ENCODE peak calls at places on chromosomes 1 and 21, in nine cellular contexts. Z, H, M, L, P, F, B, J and A are unnamed samples.

GRCh38 chr1:208980590-208980989 is 602.9 kb upstream of the CAMK1G start:
- DNase-seq in J (no peak), B (no peak), H (no peak), F (no peak), P (no peak), M (no peak), L (no peak), Z (no peak), A (no peak)

GRCh38 chr1:108570998-108571401 is 11.1 kb downstream of the EEIG2 start:
- DNase-seq in J (no peak), L (no peak), Z (no peak), P (no peak), B (no peak), M (no peak), H (no peak), F (no peak), A (no peak)

GRCh38 chr1:7265771-7266371 is 480.6 kb downstream of the CAMTA1 start:
- DNase-seq in L (peak), F (no peak), Z (no peak), M (peak), J (no peak), B (no peak), P (peak), H (peak), A (peak)

GRCh38 chr1:166032901-166033371 is 133.9 kb downstream of the FAM78B start:
- DNase-seq in L (no peak), J (no peak), B (no peak), H (no peak), P (no peak), F (no peak), Z (no peak), M (no peak), A (peak)

GRCh38 chr1:219220945-219221344 is 47.3 kb downstream of the LYPLAL1 start:
- DNase-seq in H (no peak), J (peak), P (no peak), M (no peak), F (no peak), B (no peak), L (no peak), Z (no peak), A (no peak)

GRCh38 chr1:8281843-8282509 is 35.9 kb upstream of the SLC45A1 start:
- DNase-seq in P (no peak), H (no peak), M (no peak), L (peak), B (no peak), F (no peak), Z (no peak), J (no peak), A (no peak)

GRCh38 chr21:42007541-42007940 is 2.6 kb downstream of the ZBTB21 start:
- DNase-seq in B (no peak), H (no peak), J (no peak), L (no peak), P (peak), F (no peak), Z (no peak), M (peak), A (no peak)

GRCh38 chr1:13930151-13930550 is 230.2 kb downstream of the PRDM2 start:
- DNase-seq in J (no peak), F (no peak), M (peak), L (no peak), H (peak), Z (no peak), B (peak), P (peak), A (no peak)

GRCh38 chr1:4603317-4604110 is 50.9 kb upstream of the AJAP1 start:
- DNase-seq in Z (no peak), P (no peak), J (no peak), L (no peak), H (no peak), M (no peak), F (peak), B (no peak), A (no peak)

GRCh38 chr1:40182956-40183710 is 21.9 kb downstream of the RLF start:
- DNase-seq in L (no peak), M (no peak), B (no peak), P (no peak), F (no peak), H (peak), J (no peak), Z (no peak), A (no peak)

GRCh38 chr1:11179125-11179524 is 10.0 kb upstream of the ANGPTL7 start:
- DNase-seq in P (no peak), B (no peak), J (no peak), F (no peak), Z (no peak), H (no peak), M (no peak), L (no peak), A (no peak)

GRCh38 chr1:153540394-153541361 is at the start of gene S100A5:
- DNase-seq in M (no peak), L (no peak), Z (no peak), P (no peak), J (no peak), F (peak), H (no peak), B (no peak), A (no peak)

GRCh38 chr21:33318087-33318486 is 6.7 kb upstream of the IFNAR1 start:
- DNase-seq in M (no peak), B (no peak), Z (no peak), P (no peak), H (no peak), L (no peak), F (no peak), J (no peak), A (no peak)

GRCh38 chr1:210866532-210866931 is 267.4 kb downstream of the KCNH1 start:
- DNase-seq in H (no peak), F (no peak), Z (no peak), P (no peak), L (no peak), B (no peak), J (no peak), M (no peak), A (no peak)

GRCh38 chr1:46643368-46643775 is 24.8 kb downstream of the ATPAF1 start:
- DNase-seq in J (no peak), P (no peak), H (no peak), B (no peak), F (no peak), Z (peak), M (no peak), L (no peak), A (no peak)

GRCh38 chr1:58104960-58105359 is 441.6 kb downstream of the OMA1 start:
- DNase-seq in F (no peak), M (no peak), Z (no peak), H (no peak), J (peak), L (no peak), B (peak), P (no peak), A (no peak)

DNA sequence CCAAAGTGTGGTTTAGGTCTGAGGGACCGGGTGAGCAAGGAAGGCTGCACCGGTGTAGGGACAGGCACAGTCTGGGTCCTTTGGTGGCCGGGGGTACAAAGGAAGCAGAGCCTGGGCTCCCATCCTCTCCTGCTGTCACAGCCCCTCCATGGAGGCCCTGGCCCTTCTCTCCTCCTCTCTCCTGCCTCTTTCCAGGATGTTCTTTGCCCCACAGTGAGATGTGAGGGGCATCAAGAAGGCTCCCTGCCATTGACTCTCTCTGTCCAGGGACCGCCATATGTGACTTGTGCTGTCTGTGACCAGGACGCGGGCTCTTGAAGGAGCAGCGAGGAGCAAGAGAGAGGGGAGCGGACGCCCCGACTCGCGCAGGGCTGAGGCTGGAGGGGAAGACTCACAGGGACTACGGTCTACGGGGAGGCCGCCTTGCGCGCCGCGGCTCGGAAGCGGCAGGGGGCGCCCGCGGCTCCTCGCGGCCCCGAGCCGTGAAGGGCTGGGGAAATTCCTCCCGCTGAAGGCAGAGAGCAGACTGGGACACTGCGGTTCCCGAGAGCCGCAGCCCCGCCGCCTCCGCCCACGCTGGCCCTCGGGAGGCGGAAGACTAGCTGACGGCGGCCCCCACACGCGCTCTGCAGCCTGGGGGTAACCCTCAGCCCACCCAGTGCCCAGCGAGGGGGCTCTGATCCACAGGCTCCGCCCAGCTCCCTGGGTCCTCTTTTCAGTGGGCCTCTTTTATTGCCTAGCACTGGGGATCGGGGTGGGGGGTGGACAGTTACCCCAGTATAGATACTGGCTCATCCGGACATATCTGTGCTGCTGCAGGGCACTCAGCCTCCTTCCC is 40.8 kb downstream of the MAB21L3 start:
- DNase-seq in Z (peak), J (peak), B (peak), H (peak), P (peak), L (peak), F (peak), M (peak), A (peak)
- TF ChIP-seq POLR2AphosphoS5 in Z (no peak), J (no peak), B (no peak), H (peak), P (no peak), L (peak), F (peak), M (no peak), A (peak)

DNA sequence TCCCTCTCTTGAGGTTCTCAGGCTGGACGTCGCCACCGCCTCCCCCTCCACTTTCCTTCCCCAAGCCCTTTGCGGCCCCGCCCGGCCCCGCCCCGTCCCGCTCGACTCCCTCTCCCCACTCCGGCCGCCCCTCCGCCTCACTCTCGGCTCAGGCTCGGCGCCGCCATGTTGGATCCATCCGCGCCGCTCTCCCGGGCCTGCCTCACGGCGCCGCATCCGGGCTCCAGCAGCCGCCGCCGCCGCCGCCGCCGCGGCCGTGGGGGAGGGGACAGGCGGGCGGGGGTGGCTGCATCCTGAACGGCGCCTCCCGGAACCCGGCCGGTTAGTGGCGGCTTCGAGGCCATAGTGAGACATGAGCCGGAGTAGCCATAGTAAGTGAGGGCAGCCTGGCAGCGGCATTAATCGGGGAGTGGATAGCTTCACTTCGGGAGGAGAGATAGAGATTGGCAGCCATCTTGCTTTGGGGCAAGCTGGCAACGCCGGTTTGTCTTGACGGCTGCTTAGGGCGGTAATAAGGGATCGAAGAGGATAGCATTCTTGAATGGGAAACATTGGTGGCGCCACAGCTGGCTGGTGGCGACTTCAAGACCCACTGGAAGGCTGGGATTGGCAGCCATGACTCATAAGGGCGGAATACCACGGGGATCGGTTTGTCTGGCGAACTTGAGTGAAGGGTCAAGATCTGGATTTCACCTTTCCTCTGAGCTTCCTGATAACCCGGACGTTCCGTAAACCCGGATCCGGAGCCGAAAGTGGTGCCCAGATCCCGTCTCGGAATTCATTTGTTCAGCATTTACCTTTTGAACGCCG is at the start of gene DEDD:
- DNase-seq in H (peak), P (peak), J (peak), B (peak), Z (peak), L (peak), F (peak), M (peak), A (peak)
- TF ChIP-seq POLR2A in H (peak), P (peak), J (peak), B (no peak), Z (peak), L (peak), F (no peak), M (peak), A (peak)

DNA sequence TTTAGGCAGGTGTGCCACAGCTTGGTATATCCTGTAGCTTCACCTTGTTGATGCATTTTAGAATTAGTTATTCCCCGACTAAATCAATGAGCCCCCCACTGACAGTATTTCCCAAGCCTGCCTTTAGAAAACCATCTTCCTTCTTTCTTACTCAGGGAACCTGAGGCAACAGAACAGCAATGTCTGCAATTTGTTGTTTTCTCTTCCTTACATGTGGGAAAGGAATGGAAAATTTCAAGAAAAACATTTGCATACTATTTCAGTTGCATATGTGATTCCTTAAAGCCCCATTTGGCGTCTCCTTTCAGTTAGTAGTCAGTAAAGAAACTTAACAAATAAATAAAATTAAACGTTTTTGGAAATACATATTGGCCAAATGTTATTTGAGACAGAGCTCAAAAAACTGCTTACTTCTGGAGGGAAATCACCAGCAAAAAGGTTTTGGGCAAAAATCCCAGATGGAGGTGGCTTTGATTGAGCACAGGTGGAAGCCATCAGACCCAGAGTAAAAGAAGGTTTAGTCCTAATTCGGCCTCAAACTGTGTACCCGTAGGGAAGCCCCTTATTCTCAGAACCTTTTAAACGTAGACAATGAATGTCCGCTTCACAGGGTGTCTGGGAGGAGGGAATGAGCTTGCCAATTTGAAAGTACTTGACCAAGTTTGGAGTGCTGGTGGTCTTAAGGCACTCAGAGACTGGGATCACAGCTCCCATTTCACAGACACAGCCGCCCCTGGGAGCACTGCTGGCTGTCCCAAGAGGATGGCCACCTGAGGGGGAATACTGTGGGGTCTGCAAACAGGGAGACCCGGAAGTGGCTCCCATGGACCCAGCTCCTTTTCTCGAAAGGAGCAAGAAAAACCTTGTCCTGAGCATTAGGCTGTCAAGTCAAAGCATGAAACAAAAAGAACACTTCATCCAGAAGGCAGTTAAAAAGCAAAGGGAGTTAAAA is 9.4 kb downstream of the LHX4 start:
- DNase-seq in M (no peak), F (no peak), B (no peak), J (no peak), H (no peak), L (no peak), P (no peak), Z (no peak), A (no peak)
- TF ChIP-seq POLR2AphosphoS5 in M (no peak), F (no peak), B (no peak), J (no peak), H (no peak), L (no peak), P (no peak), Z (no peak), A (no peak)

DNA sequence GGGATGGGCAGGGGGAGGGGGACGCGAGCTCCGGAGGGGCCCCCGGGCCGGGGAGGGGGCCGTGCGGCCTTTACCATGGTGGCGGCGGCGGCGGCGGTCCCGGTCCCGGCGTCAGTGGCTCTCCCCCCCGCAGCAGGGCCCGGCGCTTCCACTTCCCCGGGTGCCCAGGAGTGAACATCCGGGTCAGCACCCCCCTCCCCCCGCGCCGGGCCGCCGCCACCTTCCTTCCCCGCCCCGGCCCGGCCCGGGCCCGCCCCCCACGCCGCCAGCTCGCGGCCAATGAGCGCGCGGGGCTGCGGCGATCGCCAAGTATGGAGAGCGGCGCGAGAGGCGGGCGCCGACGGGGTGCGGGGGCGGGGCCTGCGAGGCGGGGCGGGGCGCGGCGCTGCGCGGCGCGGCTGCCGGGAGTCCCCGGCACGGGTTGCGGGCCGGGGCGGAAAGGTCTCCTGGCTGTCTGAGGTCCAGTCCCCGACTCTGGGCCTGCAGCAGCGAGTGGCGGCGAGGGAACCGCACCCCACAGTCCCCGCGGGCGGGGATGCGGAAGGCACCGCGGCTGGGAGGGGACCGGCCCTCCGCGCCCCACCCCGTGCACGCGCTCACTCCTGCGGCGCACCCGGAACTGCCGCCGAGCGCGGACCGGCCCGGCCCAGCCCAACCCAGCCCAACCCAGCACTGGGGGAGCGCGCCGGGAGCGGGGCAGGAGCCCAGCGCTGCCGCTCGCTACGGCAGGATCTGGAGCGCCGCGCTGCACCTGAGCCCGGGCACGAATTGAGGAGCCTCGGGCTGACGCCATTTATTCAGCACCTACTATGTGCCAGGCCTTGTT is at the start of gene CAPZB:
- DNase-seq in L (peak), B (peak), H (peak), M (peak), P (peak), Z (peak), J (no peak), F (peak), A (peak)
- TF ChIP-seq POLR2A in L (no peak), B (peak), H (peak), M (peak), P (peak), Z (peak), J (peak), F (no peak), A (peak)

GRCh38 chr1:205631010-205631726 is 643 bp downstream of the ELK4 start:
- DNase-seq in J (peak), H (peak), L (peak), M (peak), B (peak), Z (peak), P (peak), F (peak), A (peak)
- TF ChIP-seq POLR2AphosphoS5 in J (peak), H (peak), L (no peak), M (peak), B (peak), Z (peak), P (peak), F (peak), A (peak)

GRCh38 chr21:43355925-43356289 is 71.0 kb downstream of the SIK1 start:
- DNase-seq in Z (no peak), L (peak), F (no peak), J (no peak), P (no peak), M (no peak), B (no peak), H (no peak), A (no peak)

GRCh38 chr21:43354016-43354420 is 72.9 kb downstream of the SIK1 start:
- DNase-seq in P (no peak), L (peak), Z (no peak), B (no peak), H (no peak), J (no peak), M (no peak), F (no peak), A (no peak)

GRCh38 chr21:43353282-43354010 is 73.5 kb downstream of the SIK1 start:
- DNase-seq in F (no peak), H (no peak), M (no peak), B (no peak), P (no peak), L (peak), Z (no peak), J (no peak), A (no peak)

GRCh38 chr21:43354666-43355065 is 72.3 kb downstream of the SIK1 start:
- DNase-seq in B (no peak), L (no peak), F (no peak), P (no peak), Z (no peak), J (no peak), H (no peak), M (no peak), A (no peak)

GRCh38 chr21:43355196-43355924 is 71.6 kb downstream of the SIK1 start:
- DNase-seq in F (no peak), M (no peak), Z (no peak), P (no peak), L (peak), J (no peak), H (no peak), B (no peak), A (no peak)
- TF ChIP-seq POLR2A in F (no peak), M (no peak), Z (no peak), P (no peak), L (no peak), J (no peak), H (no peak), B (no peak), A (no peak)

GRCh38 chr1:90046635-90047034 is 51.7 kb downstream of the ZNF326 start:
- DNase-seq in Z (no peak), J (no peak), M (no peak), P (no peak), F (no peak), B (no peak), H (no peak), L (no peak), A (no peak)
- TF ChIP-seq POLR2AphosphoS5 in Z (no peak), J (no peak), M (no peak), P (no peak), F (no peak), B (no peak), H (no peak), L (no peak), A (no peak)

DNA sequence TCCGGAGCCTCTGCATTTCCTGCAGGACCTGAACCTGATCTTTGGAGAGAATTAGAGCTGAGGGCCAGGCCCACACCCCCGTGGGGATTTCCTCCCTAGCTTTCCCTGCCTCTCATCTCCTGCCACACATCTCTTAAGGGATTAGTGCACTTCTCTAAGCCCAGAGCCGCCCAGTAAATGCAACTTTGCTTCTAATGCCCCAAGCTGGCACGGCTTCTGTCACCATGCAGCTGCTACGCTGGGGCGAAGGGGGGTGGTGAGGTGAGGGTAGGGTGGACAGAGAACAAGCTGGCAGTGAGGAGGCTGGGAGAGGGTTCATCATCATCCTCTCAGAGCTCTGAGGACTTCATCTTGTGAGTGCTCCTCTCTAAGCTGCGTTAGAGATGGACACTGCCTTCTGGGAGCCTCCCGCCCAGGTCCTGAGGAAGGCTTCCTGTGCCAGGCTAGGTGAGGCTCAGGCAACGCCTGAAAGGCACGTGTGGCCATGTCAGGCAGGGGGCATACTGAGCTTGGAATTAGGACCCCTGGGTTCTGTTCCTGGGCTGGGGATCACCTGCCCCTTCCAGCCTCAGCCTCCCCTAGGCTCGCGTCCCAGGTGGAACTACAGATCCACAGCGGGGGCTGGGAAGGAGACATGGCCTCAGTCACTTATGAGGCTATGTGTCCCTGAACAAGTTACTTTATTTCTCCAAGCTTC is 9.9 kb upstream of the ASCL5 start:
- DNase-seq in L (no peak), H (no peak), M (no peak), J (no peak), Z (no peak), B (no peak), F (peak), P (no peak), A (no peak)
- TF ChIP-seq POLR2A in L (no peak), H (no peak), M (no peak), J (no peak), Z (no peak), B (no peak), F (no peak), P (no peak), A (no peak)